ENCODE peak calls at places on chromosomes 7 and 10, in six cellular contexts. K is prostate gland; J is CD8-positive, alpha-beta T cell; F is adrenal gland; T is ovary; I is endodermal cell. Z is an unnamed sample. For H3K36me3, the result is how much of the 10 kb centered on the place peaks cover.

GRCh38 chr7:108452707-108453106 is 3.5 kb downstream of the NRCAM start:
- DNase-seq in J (no peak), T (no peak), I (no peak), F (no peak), K (no peak), Z (peak)

GRCh38 chr10:79260803-79261740 is 86.2 kb upstream of the PPIF start:
- DNase-seq in I (peak), T (peak), K (peak), J (no peak), F (no peak), Z (peak)

GRCh38 chr10:46223064-46223480 is 63.7 kb upstream of the ANTXRL start:
- DNase-seq in J (no peak), F (no peak), T (no peak), I (peak), K (no peak), Z (no peak)

GRCh38 chr10:12902959-12903358 is 98.6 kb downstream of the CCDC3 start:
- DNase-seq in I (peak), F (no peak), K (no peak), T (no peak), J (no peak), Z (peak)

GRCh38 chr10:102603946-102604345 is 40.3 kb upstream of the TRIM8 start:
- DNase-seq in F (no peak), T (peak), J (no peak), I (no peak), K (no peak), Z (no peak)

GRCh38 chr7:4282434-4283223 is 399.5 kb upstream of the FOXK1 start:
- DNase-seq in F (no peak), I (peak), J (no peak), T (no peak), K (no peak), Z (no peak)

GRCh38 chr10:101609481-101609880 is 21.4 kb downstream of the DPCD start:
- DNase-seq in J (no peak), F (no peak), T (no peak), I (no peak), K (no peak), Z (no peak)

GRCh38 chr10:79608505-79609375 is 2.0 kb upstream of the SFTPA1 start:
- DNase-seq in T (no peak), J (no peak), F (no peak), I (peak), K (peak), Z (peak)

GRCh38 chr7:132575336-132575986 is 809 bp downstream of the PLXNA4 start:
- DNase-seq in T (peak), K (no peak), F (peak), J (no peak), I (peak), Z (peak)

GRCh38 chr7:132836746-132837145 is 245.1 kb downstream of the CHCHD3 start:
- DNase-seq in K (no peak), T (no peak), I (no peak), F (peak), J (no peak), Z (no peak)

GRCh38 chr7:138429577-138430250 is 30.3 kb upstream of the TRIM24 start:
- DNase-seq in I (no peak), J (no peak), T (no peak), F (no peak), K (no peak), Z (no peak)

GRCh38 chr7:100585511-100586265 is at the start of gene LRCH4:
- DNase-seq in F (peak), K (peak), J (peak), T (no peak), I (peak), Z (peak)

GRCh38 chr7:108299251-108300014 is 156.8 kb downstream of the NRCAM start:
- DNase-seq in T (no peak), F (no peak), I (no peak), J (no peak), K (no peak), Z (no peak)

GRCh38 chr10:102069066-102069465 is 3.9 kb downstream of the HPS6 start:
- DNase-seq in I (no peak), K (no peak), T (no peak), J (no peak), F (no peak), Z (no peak)

GRCh38 chr7:132066776-132067175 is 509.5 kb downstream of the PLXNA4 start:
- DNase-seq in F (no peak), I (no peak), J (no peak), K (no peak), T (peak), Z (no peak)

GRCh38 chr10:88114368-88114767 is 250.9 kb downstream of the PTEN start:
- DNase-seq in T (no peak), K (no peak), I (peak), J (no peak), F (peak), Z (peak)

GRCh38 chr10:83410570-83410969 is 728.7 kb upstream of the GHITM start:
- DNase-seq in T (no peak), K (no peak), F (no peak), J (no peak), I (no peak), Z (no peak)

GRCh38 chr7:1447551-1448244 is 11.6 kb downstream of the MICALL2 start:
- DNase-seq in I (no peak), F (no peak), K (no peak), J (no peak), T (no peak), Z (no peak)

GRCh38 chr10:31940839-31941653 is 12.4 kb upstream of the ARHGAP12 start:
- DNase-seq in I (no peak), K (peak), T (no peak), F (peak), J (no peak), Z (no peak)

GRCh38 chr7:67309764-67310548 is 313.3 kb downstream of the TYW1 start:
- DNase-seq in T (no peak), K (no peak), J (no peak), F (no peak), I (no peak), Z (no peak)
- H3K36me3 ChIP-seq in T (under half), K (under half), J (under half), F (half or more), I (half or more), Z (under half)

DNA sequence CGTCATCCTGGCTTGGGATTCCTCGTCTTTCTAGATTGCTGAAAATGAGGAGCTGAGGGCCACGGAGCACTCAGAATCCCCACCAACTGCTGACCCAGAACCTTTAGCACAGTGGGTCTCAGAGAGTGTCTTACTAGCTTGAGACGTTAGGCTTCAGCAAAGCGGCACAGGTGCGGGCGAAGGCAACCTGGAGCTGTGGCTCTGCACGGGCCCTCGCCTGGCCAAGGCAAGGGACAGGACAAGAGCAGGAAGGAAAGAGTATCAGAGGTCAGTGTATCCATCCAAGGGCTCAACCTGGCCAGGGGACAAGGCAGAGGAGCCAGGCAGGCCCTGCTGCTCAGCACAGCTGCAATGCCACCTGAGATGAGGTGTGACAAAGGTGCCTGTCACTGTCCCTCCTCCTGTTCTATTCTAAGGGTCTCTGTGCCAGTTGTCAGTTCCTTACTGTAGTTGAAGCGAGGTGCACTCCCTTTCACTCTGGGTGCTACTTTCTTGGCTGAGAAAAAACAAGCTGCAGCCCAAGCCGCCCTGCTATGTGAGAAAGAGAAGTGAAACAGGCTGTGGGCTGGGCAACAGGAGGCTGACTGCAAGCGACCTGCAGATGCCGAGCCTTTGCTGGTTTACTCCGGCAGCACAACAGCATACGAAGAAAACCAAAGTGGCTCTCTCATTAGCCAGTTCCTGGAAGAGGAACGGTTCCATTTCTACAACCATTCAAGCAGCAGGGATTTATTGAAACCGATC is 33.3 kb upstream of the KDM7A start:
- DNase-seq in K (no peak), I (no peak), F (peak), T (no peak), J (no peak), Z (no peak)
- H3K4me3 ChIP-seq in K (no peak), I (no peak), F (no peak), T (no peak), J (no peak), Z (no peak)

GRCh38 chr10:33257439-33257838 is 77.0 kb downstream of the NRP1 start:
- DNase-seq in K (no peak), J (no peak), I (no peak), F (no peak), T (no peak), Z (no peak)

GRCh38 chr10:33262871-33263270 is 71.6 kb downstream of the NRP1 start:
- DNase-seq in T (no peak), I (no peak), K (no peak), F (no peak), J (no peak), Z (no peak)

GRCh38 chr10:33254556-33255160 is 79.8 kb downstream of the NRP1 start:
- DNase-seq in K (no peak), T (no peak), I (no peak), J (no peak), F (no peak), Z (no peak)

GRCh38 chr10:33260403-33261239 is 73.8 kb downstream of the NRP1 start:
- DNase-seq in I (no peak), F (no peak), J (no peak), T (no peak), K (no peak), Z (no peak)

GRCh38 chr10:33258951-33259350 is 75.5 kb downstream of the NRP1 start:
- DNase-seq in I (peak), J (no peak), T (no peak), K (no peak), F (no peak), Z (no peak)
- H3K36me3 ChIP-seq in I (half or more), J (under half), T (under half), K (under half), F (under half), Z (under half)

DNA sequence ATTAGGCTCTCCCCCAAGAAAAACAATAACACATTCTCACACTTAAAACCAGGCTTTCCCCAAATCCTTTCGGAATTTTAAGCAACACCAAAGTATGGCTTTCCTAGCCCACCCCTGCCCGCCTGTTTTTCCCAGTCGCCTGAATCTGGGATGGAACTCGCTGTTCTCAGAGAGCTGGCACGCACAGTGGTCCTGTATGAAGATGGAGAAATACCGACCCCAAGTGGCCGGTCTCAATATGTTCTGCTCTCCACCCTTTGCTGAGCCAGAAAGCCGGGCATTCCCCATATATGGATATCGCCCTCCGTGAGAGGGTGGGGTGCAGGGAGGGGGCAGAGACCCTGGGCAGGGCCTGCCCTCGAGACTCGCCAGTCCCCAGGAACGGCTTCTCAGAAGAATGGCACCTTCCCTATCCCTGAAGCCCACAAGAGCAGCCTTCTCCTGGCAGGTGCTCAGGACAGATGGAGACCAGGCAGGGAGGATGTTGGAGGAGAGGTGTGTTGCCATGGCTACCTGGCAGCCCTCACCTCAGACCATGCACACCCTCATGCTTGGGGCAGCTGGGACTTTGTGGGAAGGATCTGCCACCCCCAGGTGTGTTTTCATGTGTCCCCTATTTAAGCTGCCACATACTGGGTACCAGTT is 3.4 kb downstream of the TACR2 start:
- DNase-seq in K (peak), F (peak), I (peak), T (peak), J (no peak), Z (peak)
- H3K4me3 ChIP-seq in K (no peak), F (no peak), I (no peak), T (no peak), J (no peak), Z (no peak)

DNA sequence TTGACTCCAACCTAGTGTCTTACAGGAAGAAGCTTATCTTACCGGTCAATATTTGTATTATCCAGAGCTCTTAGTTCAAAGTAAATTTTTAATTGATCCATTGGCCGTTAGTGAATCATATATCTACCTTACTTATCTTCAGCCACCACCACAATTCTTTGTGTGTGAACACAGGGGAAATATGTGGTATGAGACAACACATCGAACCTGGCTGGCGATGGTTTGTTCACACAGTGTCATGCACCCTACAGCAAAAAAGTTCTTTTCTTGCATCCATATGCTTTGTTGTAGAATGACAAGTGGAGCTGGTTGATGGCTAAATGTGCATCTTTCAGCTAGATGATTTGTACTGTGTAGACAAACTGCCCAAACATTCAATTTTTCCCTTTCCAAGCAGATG is 65.8 kb downstream of the ARID5B start:
- DNase-seq in T (no peak), I (no peak), K (no peak), J (no peak), F (no peak), Z (no peak)
- H3K36me3 ChIP-seq in T (under half), I (under half), K (under half), J (under half), F (under half), Z (under half)

GRCh38 chr7:159211540-159212182 is 67.0 kb upstream of the VIPR2 start:
- DNase-seq in F (peak), T (no peak), J (no peak), I (peak), K (no peak), Z (peak)
- H3K4me3 ChIP-seq in F (no peak), T (no peak), J (no peak), I (no peak), K (no peak), Z (no peak)

GRCh38 chr10:78011065-78011464 is 18.2 kb downstream of the POLR3A start:
- DNase-seq in I (no peak), T (no peak), K (no peak), F (no peak), J (no peak), Z (no peak)

GRCh38 chr10:78009662-78010061 is 19.7 kb downstream of the POLR3A start:
- DNase-seq in T (no peak), F (no peak), I (no peak), J (no peak), K (no peak), Z (no peak)

GRCh38 chr10:78015546-78015945 is 13.8 kb downstream of the POLR3A start:
- DNase-seq in T (no peak), I (no peak), K (no peak), F (peak), J (no peak), Z (no peak)

GRCh38 chr10:78010278-78010677 is 19.0 kb downstream of the POLR3A start:
- DNase-seq in T (no peak), K (peak), I (no peak), F (no peak), J (no peak), Z (no peak)

DNA sequence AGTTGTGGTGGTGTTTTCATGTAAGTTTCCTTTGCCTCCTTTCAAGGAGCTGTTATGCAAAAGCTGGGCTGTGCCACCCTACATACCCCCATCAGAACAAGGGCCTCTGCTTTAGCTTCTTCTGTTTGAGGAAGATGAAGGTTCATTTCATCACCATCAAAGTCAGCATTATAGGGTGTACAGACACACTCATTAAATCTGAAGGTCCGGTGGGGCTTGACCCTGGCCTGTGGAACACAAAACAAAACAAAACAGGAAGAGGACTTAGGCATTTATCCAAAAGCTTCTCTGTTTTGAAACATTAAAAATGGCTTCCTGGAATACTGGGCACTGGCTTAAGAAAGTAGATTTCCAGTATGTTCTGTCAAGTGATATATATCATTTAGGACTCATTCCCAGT is 15.8 kb downstream of the POLR3A start:
- DNase-seq in T (no peak), J (no peak), K (no peak), F (no peak), I (no peak), Z (no peak)
- H3K36me3 ChIP-seq in T (under half), J (half or more), K (under half), F (half or more), I (half or more), Z (under half)